ENCODE peak calls at places on chromosomes 12 and 14, in four cellular contexts. G is CD4-positive, CD25-positive, alpha-beta regulatory T cell; I is fibroblast of lung; W is neural progenitor cell. F is an unnamed sample. For H3K36me3, the result is how much of the 10 kb centered on the place peaks cover.

GRCh38 chr14:38197001-38197760 is 10.5 kb upstream of the SSTR1 start:
- DNase-seq in W (no peak), I (peak), G (no peak), F (peak)

GRCh38 chr12:51388066-51388799 is 3.0 kb downstream of the GALNT6 start:
- DNase-seq in G (no peak), I (peak), W (no peak), F (no peak)

GRCh38 chr12:10214877-10215267 is 2.2 kb downstream of the GABARAPL1 start:
- DNase-seq in W (no peak), I (peak), G (no peak), F (no peak)

GRCh38 chr14:54459106-54459505 is 17.9 kb upstream of the CNIH1 start:
- DNase-seq in I (no peak), W (no peak), G (no peak), F (no peak)

GRCh38 chr12:53047221-53048032 is 2.4 kb upstream of the TNS2 start:
- DNase-seq in I (peak), W (peak), G (peak), F (peak)

GRCh38 chr12:30730011-30730410 is 24.7 kb downstream of the CAPRIN2 start:
- DNase-seq in I (no peak), G (no peak), W (no peak), F (no peak)

GRCh38 chr12:100672075-100672592 is 98.7 kb downstream of the GAS2L3 start:
- DNase-seq in I (no peak), G (no peak), W (peak), F (peak)

GRCh38 chr12:62834971-62835547 is 99.9 kb downstream of the PPM1H start:
- DNase-seq in I (peak), G (no peak), W (no peak), F (no peak)

GRCh38 chr14:35818346-35819115 is 7.6 kb upstream of the BRMS1L start:
- DNase-seq in W (peak), G (no peak), I (peak), F (no peak)

GRCh38 chr12:68040450-68041075 is 51.3 kb downstream of the IFNG-AS1 start:
- DNase-seq in G (peak), I (peak), W (peak), F (peak)

GRCh38 chr14:22925513-22925912 is 3.7 kb downstream of the PRMT5 start:
- DNase-seq in G (no peak), I (no peak), W (no peak), F (no peak)

GRCh38 chr12:121538699-121539061 is 42.1 kb downstream of the KDM2B start:
- DNase-seq in I (peak), W (no peak), G (no peak), F (peak)

GRCh38 chr14:21528381-21529348 is 2.5 kb upstream of the SALL2 start:
- DNase-seq in W (no peak), I (peak), G (no peak), F (no peak)

GRCh38 chr14:23910081-23910875 is 43.3 kb upstream of the DHRS4 start:
- DNase-seq in W (peak), I (peak), G (no peak), F (no peak)

GRCh38 chr14:74804219-74804825 is 41.2 kb downstream of the YLPM1 start:
- DNase-seq in W (peak), I (peak), G (no peak), F (peak)

GRCh38 chr12:120760349-120761245 is 35.0 kb downstream of the ACADS start:
- DNase-seq in I (no peak), G (no peak), W (no peak), F (no peak)

GRCh38 chr12:62799766-62800406 is 135.1 kb downstream of the PPM1H start:
- DNase-seq in W (no peak), I (no peak), G (no peak), F (no peak)

GRCh38 chr12:50927766-50928224 is 24.5 kb upstream of the HIGD1C start:
- DNase-seq in G (no peak), I (no peak), W (no peak), F (peak)

GRCh38 chr12:89267404-89267803 is 84.9 kb downstream of the DUSP6 start:
- DNase-seq in I (no peak), G (no peak), W (no peak), F (no peak)

GRCh38 chr14:55846852-55847471 is 267.0 kb downstream of the KTN1 start:
- DNase-seq in I (peak), G (no peak), W (no peak), F (no peak)

GRCh38 chr12:42979746-42980145 is 390.2 kb upstream of the PRICKLE1 start:
- DNase-seq in W (no peak), I (peak), G (no peak), F (no peak)

GRCh38 chr12:62802981-62803380 is 132.0 kb downstream of the PPM1H start:
- DNase-seq in G (no peak), W (no peak), I (no peak), F (no peak)

GRCh38 chr14:24425704-24426103 is 3.8 kb downstream of the CBLN3 start:
- DNase-seq in W (no peak), G (no peak), I (peak), F (no peak)

GRCh38 chr14:67622675-67623074 is 3.0 kb downstream of the ARG2 start:
- DNase-seq in I (peak), G (no peak), W (peak), F (no peak)

GRCh38 chr12:85424581-85425348 is 144.7 kb downstream of the ALX1 start:
- DNase-seq in I (peak), G (no peak), W (peak), F (peak)

GRCh38 chr12:107429006-107429698 is 256.4 kb upstream of the PWP1 start:
- DNase-seq in I (no peak), G (no peak), W (no peak), F (no peak)

GRCh38 chr12:3107071-3107583 is 29.9 kb downstream of the TSPAN9 start:
- DNase-seq in W (peak), I (peak), G (no peak), F (no peak)

GRCh38 chr14:21095430-21096205 is 2.8 kb downstream of the ZNF219 start:
- DNase-seq in G (no peak), I (peak), W (peak), F (no peak)

GRCh38 chr14:73834258-73834620 is 17.4 kb upstream of the PTGR2 start:
- DNase-seq in I (peak), G (no peak), W (no peak), F (no peak)

GRCh38 chr12:98582093-98582492 is 11.4 kb upstream of the SLC25A3 start:
- DNase-seq in W (no peak), G (no peak), I (peak), F (no peak)

GRCh38 chr12:113980054-113980453 is 13.9 kb upstream of the RBM19 start:
- DNase-seq in W (no peak), I (no peak), G (no peak), F (no peak)

GRCh38 chr14:71852201-71852600 is 80.0 kb upstream of the RGS6 start:
- DNase-seq in G (no peak), W (peak), I (no peak), F (no peak)

GRCh38 chr12:54000105-54000773 is at the start of gene HOXC9:
- DNase-seq in I (no peak), G (no peak), W (no peak), F (no peak)

GRCh38 chr12:109447482-109447881 is 29.6 kb downstream of the KCTD10 start:
- DNase-seq in G (no peak), W (no peak), I (no peak), F (no peak)

GRCh38 chr12:109448707-109449390 is 28.3 kb downstream of the KCTD10 start:
- DNase-seq in I (no peak), G (no peak), W (no peak), F (no peak)

GRCh38 chr12:109445224-109445623 is 31.9 kb downstream of the KCTD10 start:
- DNase-seq in W (no peak), I (peak), G (no peak), F (no peak)

GRCh38 chr12:109448272-109448671 is 28.8 kb downstream of the KCTD10 start:
- DNase-seq in I (no peak), G (no peak), W (no peak), F (no peak)

DNA sequence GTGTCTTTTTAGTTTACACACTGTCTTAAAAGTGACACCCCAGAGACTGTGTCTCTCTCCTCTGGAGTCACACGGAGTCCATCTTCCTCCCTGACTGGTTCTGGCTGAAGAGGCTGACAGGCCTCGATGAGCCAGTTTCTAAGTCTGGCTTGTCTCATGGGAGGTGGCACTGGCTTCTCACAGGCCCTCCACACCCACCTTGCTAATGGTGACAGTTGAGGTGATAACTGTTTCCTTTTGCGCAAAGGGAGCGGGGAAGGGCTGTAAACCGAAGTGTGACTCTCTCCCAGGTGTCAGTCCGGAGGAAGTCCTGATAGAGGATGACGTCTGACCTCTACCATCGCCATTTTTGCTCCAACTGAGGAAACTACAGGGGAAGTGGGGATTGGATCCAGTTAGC is 30.2 kb downstream of the KCTD10 start:
- DNase-seq in G (no peak), W (no peak), I (no peak), F (no peak)
- H3K36me3 ChIP-seq in G (half or more), W (under half), I (under half), F (under half)

GRCh38 chr12:57534991-57535543 is 11.9 kb downstream of the DCTN2 start:
- DNase-seq in W (no peak), I (no peak), G (no peak), F (no peak)

GRCh38 chr12:57536597-57536942 is 10.4 kb downstream of the DCTN2 start:
- DNase-seq in G (no peak), I (no peak), W (no peak), F (peak)

GRCh38 chr12:57533108-57533507 is 10.5 kb downstream of the MBD6 start:
- DNase-seq in G (no peak), I (no peak), W (no peak), F (no peak)

GRCh38 chr12:57534250-57534649 is 11.6 kb downstream of the MBD6 start:
- DNase-seq in W (no peak), G (no peak), I (no peak), F (no peak)

DNA sequence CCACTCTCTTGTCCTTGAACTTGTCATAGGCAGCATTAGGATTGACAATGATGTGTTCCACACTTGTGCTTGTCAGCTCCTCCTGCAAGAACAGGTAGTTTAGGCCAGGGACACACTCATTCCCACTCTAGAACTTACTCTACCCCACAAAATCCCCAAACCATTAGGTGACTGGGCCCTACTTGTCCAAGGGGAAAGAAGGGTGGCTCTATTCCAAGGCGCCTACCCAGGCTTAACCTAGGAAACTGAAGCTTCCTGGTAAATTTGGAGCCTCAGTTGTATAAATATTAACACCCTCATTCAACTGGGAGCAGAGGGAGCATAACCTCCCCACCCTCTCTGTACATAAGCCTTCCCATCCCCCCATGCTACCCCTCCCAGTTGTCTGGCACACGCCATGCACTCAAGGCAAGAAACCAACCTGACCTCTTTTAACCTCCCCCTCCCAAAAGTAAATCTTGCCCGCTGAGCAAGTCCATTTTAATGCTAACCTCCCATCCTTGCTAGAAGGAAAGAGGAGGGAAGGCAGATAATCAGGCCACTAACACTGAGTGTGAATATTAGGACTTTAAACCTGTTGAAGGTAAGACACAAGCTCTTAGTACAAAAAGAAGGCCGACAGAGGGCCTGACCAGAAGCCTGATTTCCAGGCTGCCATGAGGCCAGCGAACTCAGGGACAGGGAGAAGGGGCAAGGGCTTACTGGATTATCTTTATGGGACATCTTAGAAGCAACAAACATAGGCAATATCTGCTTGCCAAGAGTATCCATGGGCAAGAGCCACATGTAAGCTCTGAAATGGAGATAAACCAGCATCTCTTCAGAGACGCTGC is 11.0 kb downstream of the DCTN2 start:
- DNase-seq in I (no peak), W (no peak), G (no peak), F (no peak)
- H3K36me3 ChIP-seq in I (under half), W (under half), G (half or more), F (under half)

DNA sequence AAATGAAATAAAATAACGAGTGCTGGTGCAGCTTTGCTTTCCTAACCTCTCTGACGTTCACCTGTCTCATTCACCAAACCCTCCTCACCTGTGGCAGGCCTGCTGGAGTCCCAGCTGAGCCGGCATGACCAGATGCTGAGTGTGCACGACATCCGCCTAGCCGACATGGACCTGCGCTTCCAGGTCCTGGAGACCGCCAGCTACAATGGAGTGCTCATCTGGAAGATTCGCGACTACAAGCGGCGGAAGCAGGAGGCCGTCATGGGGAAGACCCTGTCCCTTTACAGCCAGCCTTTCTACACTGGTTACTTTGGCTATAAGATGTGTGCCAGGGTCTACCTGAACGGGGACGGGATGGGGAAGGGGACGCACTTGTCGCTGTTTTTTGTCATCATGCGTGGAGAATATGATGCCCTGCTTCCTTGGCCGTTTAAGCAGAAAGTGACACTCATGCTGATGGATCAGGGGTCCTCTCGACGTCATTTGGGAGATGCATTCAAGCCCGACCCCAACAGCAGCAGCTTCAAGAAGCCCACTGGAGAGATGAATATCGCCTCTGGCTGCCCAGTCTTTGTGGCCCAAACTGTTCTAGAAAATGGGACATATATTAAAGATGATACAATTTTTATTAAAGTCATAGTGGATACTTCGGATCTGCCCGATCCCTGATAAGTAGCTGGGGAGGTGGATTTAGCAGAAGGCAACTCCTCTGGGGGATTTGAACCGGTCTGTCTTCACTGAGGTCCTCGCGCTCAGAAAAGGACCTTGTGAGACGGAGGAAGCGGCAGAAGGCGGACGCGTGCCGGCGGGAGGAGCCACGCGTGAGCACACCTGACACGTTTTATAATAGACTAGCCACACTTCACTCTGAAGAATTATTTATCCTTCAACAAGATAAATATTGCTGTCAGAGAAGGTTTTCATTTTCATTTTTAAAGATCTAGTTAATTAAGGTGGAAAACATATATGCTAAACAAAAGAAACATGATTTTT is 17.1 kb upstream of the AMN start:
- DNase-seq in G (no peak), I (no peak), W (no peak), F (no peak)
- H3K36me3 ChIP-seq in G (under half), I (under half), W (under half), F (under half)

GRCh38 chr12:130470969-130471368 is 133.3 kb downstream of the PIWIL1 start:
- DNase-seq in I (no peak), W (no peak), G (no peak), F (no peak)
- H3K36me3 ChIP-seq in I (under half), W (under half), G (under half), F (under half)

GRCh38 chr12:49641748-49642369 is 18.5 kb downstream of the PRPF40B start:
- DNase-seq in G (no peak), I (no peak), W (no peak), F (no peak)

GRCh38 chr12:49643135-49643534 is 19.8 kb downstream of the PRPF40B start:
- DNase-seq in I (no peak), G (no peak), W (no peak), F (no peak)

GRCh38 chr12:49643961-49644619 is 20.7 kb downstream of the PRPF40B start:
- DNase-seq in W (no peak), G (no peak), I (no peak), F (no peak)

GRCh38 chr12:49644620-49644994 is 21.2 kb downstream of the PRPF40B start:
- DNase-seq in W (peak), G (peak), I (peak), F (peak)

GRCh38 chr12:49642370-49642802 is 19.0 kb downstream of the PRPF40B start:
- DNase-seq in W (no peak), I (no peak), G (no peak), F (no peak)
- H3K36me3 ChIP-seq in W (under half), I (under half), G (under half), F (under half)

F was measured in MM.1S.